ENCODE peak calls at places on chromosomes 7 and 10, in nine cellular contexts. I is lower lobe of right lung, K is A549, N is stomach, G is astrocyte of the spinal cord, F is GM12864, R is fibroblast of the aortic adventitia, J is NB4, Y is ovary. Q is an unnamed sample.

GRCh38 chr10:35378547-35379210 is 42.4 kb downstream of the CCNY start:
- DNase-seq in I (no peak), K (no peak), N (no peak), G (peak), F (no peak), R (no peak), J (peak), Y (no peak), Q (peak)

GRCh38 chr10:42753507-42754154 is 29.0 kb upstream of the BMS1 start:
- DNase-seq in I (peak), K (no peak), N (no peak), G (no peak), F (no peak), R (no peak), J (peak), Y (no peak), Q (no peak)

GRCh38 chr10:126242352-126243260 is 145.7 kb downstream of the ADAM12 start:
- DNase-seq in I (no peak), K (no peak), N (no peak), G (peak), F (no peak), R (peak), J (no peak), Y (peak), Q (no peak)

GRCh38 chr10:7159928-7160327 is 250.9 kb downstream of the SFMBT2 start:
- DNase-seq in I (no peak), K (no peak), N (no peak), G (no peak), F (no peak), R (no peak), J (no peak), Y (no peak), Q (no peak)

GRCh38 chr10:132981173-132981555 is 38.8 kb upstream of the CFAP46 start:
- DNase-seq in I (peak), K (no peak), N (no peak), G (no peak), F (no peak), R (no peak), J (no peak), Y (no peak), Q (no peak)

GRCh38 chr7:157774495-157774894 is 437.7 kb downstream of the DNAJB6 start:
- DNase-seq in I (no peak), K (no peak), N (no peak), G (no peak), F (no peak), R (no peak), J (no peak), Y (no peak), Q (no peak)

GRCh38 chr10:14379556-14380330 is 49.0 kb upstream of the FRMD4A start:
- DNase-seq in I (no peak), K (no peak), N (no peak), G (no peak), F (no peak), R (no peak), J (no peak), Y (no peak), Q (no peak)

GRCh38 chr10:983951-984705 is 4.1 kb upstream of the GTPBP4 start:
- DNase-seq in I (no peak), K (no peak), N (peak), G (no peak), F (no peak), R (peak), J (no peak), Y (no peak), Q (no peak)

GRCh38 chr10:932589-932988 is 1.1 kb upstream of the LARP4B start:
- DNase-seq in I (peak), K (no peak), N (no peak), G (no peak), F (no peak), R (no peak), J (no peak), Y (peak), Q (no peak)

GRCh38 chr10:31353574-31353973 is 34.6 kb downstream of the ZEB1 start:
- DNase-seq in I (no peak), K (peak), N (no peak), G (peak), F (peak), R (peak), J (peak), Y (no peak), Q (peak)

GRCh38 chr10:89550509-89550908 is 15.1 kb upstream of the SLC16A12 start:
- DNase-seq in I (no peak), K (no peak), N (peak), G (no peak), F (no peak), R (peak), J (no peak), Y (no peak), Q (no peak)

GRCh38 chr10:48526846-48527505 is 77.9 kb downstream of the ARHGAP22 start:
- DNase-seq in I (no peak), K (no peak), N (no peak), G (no peak), F (no peak), R (peak), J (no peak), Y (no peak), Q (no peak)

GRCh38 chr10:8600192-8600591 is 545.7 kb downstream of the GATA3 start:
- DNase-seq in I (no peak), K (peak), N (no peak), G (no peak), F (no peak), R (no peak), J (no peak), Y (no peak), Q (no peak)

GRCh38 chr7:26958834-26959233 is 94.4 kb upstream of the SKAP2 start:
- DNase-seq in I (no peak), K (peak), N (no peak), G (peak), F (no peak), R (peak), J (no peak), Y (no peak), Q (no peak)

GRCh38 chr7:22176791-22177412 is 180.1 kb downstream of the RAPGEF5 start:
- DNase-seq in I (no peak), K (no peak), N (no peak), G (no peak), F (no peak), R (no peak), J (no peak), Y (no peak), Q (no peak)

GRCh38 chr10:122363722-122364463 is 10.6 kb upstream of the PLEKHA1 start:
- DNase-seq in I (no peak), K (no peak), N (no peak), G (peak), F (no peak), R (peak), J (no peak), Y (no peak), Q (no peak)

GRCh38 chr10:16843252-16843870 is 26.1 kb upstream of the RSU1 start:
- DNase-seq in I (no peak), K (peak), N (no peak), G (peak), F (peak), R (peak), J (peak), Y (no peak), Q (peak)

GRCh38 chr7:153091477-153091876 is 331.9 kb downstream of the ACTR3B start:
- DNase-seq in I (no peak), K (no peak), N (no peak), G (no peak), F (no peak), R (no peak), J (no peak), Y (no peak), Q (no peak)

GRCh38 chr10:89167915-89168314 is 39.2 kb downstream of the CH25H start:
- DNase-seq in I (no peak), K (peak), N (no peak), G (no peak), F (no peak), R (no peak), J (no peak), Y (no peak), Q (no peak)

GRCh38 chr7:138565451-138566114 is 105.5 kb downstream of the TRIM24 start:
- DNase-seq in I (no peak), K (peak), N (no peak), G (peak), F (no peak), R (peak), J (peak), Y (no peak), Q (peak)

GRCh38 chr7:46515844-46516590 is 594.9 kb upstream of the IGFBP3 start:
- DNase-seq in I (no peak), K (no peak), N (no peak), G (no peak), F (no peak), R (no peak), J (no peak), Y (no peak), Q (peak)

GRCh38 chr7:98281757-98282652 is 519 bp downstream of the BRI3 start:
- DNase-seq in I (peak), K (no peak), N (peak), G (no peak), F (no peak), R (no peak), J (peak), Y (peak), Q (peak)

GRCh38 chr10:49552277-49552676 is 13.4 kb upstream of the ERCC6 start:
- DNase-seq in I (no peak), K (peak), N (no peak), G (peak), F (no peak), R (peak), J (no peak), Y (no peak), Q (no peak)

GRCh38 chr7:93029056-93029455 is 88.7 kb downstream of the SAMD9 start:
- DNase-seq in I (no peak), K (no peak), N (no peak), G (no peak), F (no peak), R (no peak), J (no peak), Y (no peak), Q (no peak)

GRCh38 chr10:76353124-76353851 is 921.9 kb downstream of the LRMDA start:
- DNase-seq in I (no peak), K (no peak), N (no peak), G (no peak), F (no peak), R (peak), J (no peak), Y (no peak), Q (no peak)

GRCh38 chr10:86918022-86918471 is 39.4 kb downstream of the MMRN2 start:
- DNase-seq in I (no peak), K (no peak), N (no peak), G (peak), F (no peak), R (no peak), J (no peak), Y (no peak), Q (no peak)

GRCh38 chr7:158060216-158060615 is 527.4 kb downstream of the PTPRN2 start:
- DNase-seq in I (no peak), K (no peak), N (no peak), G (no peak), F (no peak), R (no peak), J (no peak), Y (no peak), Q (no peak)

GRCh38 chr7:37074370-37074769 is 350.1 kb upstream of the AOAH start:
- DNase-seq in I (no peak), K (no peak), N (no peak), G (no peak), F (no peak), R (no peak), J (no peak), Y (no peak), Q (no peak)

GRCh38 chr7:101156866-101157589 is 2.8 kb downstream of the AP1S1 start:
- DNase-seq in I (no peak), K (no peak), N (no peak), G (no peak), F (no peak), R (no peak), J (no peak), Y (no peak), Q (no peak)

GRCh38 chr7:144596953-144597352 is 193.5 kb upstream of the NOBOX start:
- DNase-seq in I (no peak), K (no peak), N (no peak), G (no peak), F (no peak), R (no peak), J (no peak), Y (no peak), Q (no peak)

GRCh38 chr10:12198156-12198555 is 2.2 kb downstream of the CDC123 start:
- DNase-seq in I (no peak), K (no peak), N (no peak), G (no peak), F (no peak), R (no peak), J (no peak), Y (no peak), Q (peak)
- TF ChIP-seq CTCF in I (no peak), K (no peak), N (no peak), G (no peak), F (no peak), R (no peak), J (no peak), Y (no peak), Q (no peak)

GRCh38 chr7:91949221-91950009 is 8.8 kb downstream of the AKAP9 start:
- DNase-seq in I (no peak), K (no peak), N (no peak), G (peak), F (no peak), R (peak), J (peak), Y (no peak), Q (peak)
- H3K4me3 ChIP-seq in I (no peak), K (no peak), N (no peak), G (no peak), F (no peak), R (no peak), J (no peak), Y (no peak), Q (no peak)

DNA sequence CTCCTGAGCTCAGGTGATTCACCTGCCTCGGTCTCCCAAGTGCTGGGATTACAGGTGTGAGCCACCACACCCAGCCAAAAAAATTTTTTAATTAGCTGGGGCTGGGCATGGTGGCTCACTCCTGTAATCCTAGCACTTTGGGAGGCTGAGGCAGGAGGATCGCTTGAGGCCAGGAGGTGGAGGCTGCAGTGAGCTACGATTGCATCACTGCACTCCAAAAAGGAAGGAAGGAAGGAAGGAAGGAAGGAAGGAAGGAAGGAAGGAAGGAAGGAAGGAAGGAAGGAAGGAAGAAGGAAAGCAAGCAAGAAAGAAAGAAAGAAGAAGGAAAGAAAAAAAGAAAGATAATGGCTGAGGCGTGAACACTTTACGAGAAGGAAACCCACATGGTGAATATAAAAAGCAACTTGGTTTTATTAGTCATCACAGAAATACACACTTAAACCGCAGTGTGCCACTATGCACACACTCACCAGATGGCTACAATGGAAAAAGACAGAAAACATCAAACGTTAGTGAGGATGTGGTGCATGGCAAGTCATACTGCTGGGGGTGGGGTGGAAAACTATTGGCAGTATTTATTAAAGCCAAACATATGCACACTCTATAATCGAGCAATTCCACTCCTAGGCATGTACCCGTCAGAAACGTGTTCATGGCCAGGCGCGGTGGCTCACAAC is 4.4 kb upstream of the CCL26 start:
- DNase-seq in I (no peak), K (peak), N (no peak), G (peak), F (peak), R (peak), J (peak), Y (no peak), Q (peak)
- TF ChIP-seq CTCF in I (no peak), K (no peak), N (no peak), G (no peak), F (no peak), R (no peak), J (no peak), Y (peak), Q (no peak)

GRCh38 chr7:2239242-2239641 is 2.8 kb downstream of the MRM2 start:
- DNase-seq in I (no peak), K (no peak), N (no peak), G (no peak), F (no peak), R (no peak), J (no peak), Y (no peak), Q (no peak)
- H3K4me3 ChIP-seq in I (no peak), K (no peak), N (no peak), G (no peak), F (no peak), R (no peak), J (no peak), Y (no peak), Q (no peak)

Q was measured in GM12865.